ENCODE peak calls at places on chromosomes 6 and 20, in five cellular contexts. Y is tibial nerve, Q is fibroblast of lung, H is right lobe of liver, L is OCI-LY7. I is an unnamed sample.

GRCh38 chr6:80638222-80639055 is 532.0 kb downstream of the BCKDHB start:
- DNase-seq in Y (peak; percentile 26), Q (peak; percentile 97), H (peak; percentile 29), L (no peak), I (peak; percentile 23)

GRCh38 chr6:75077694-75078093 is 128.2 kb downstream of the COL12A1 start:
- DNase-seq in Y (no peak), Q (no peak), H (no peak), L (no peak), I (no peak)

GRCh38 chr20:44231193-44231592 is 15.9 kb upstream of the GDAP1L1 start:
- DNase-seq in Y (no peak), Q (no peak), H (no peak), L (no peak), I (peak; percentile 34)

GRCh38 chr6:111482236-111482958 is 621 bp downstream of the REV3L start:
- DNase-seq in Y (peak; percentile 45), Q (no peak), H (peak; percentile 56), L (peak; percentile 70), I (peak; percentile 44)

GRCh38 chr20:34216382-34216742 is 24.9 kb upstream of the ASIP start:
- DNase-seq in Y (no peak), Q (no peak), H (no peak), L (no peak), I (no peak)

GRCh38 chr20:48845000-48845399 is 17.2 kb upstream of the PREX1 start:
- DNase-seq in Y (no peak), Q (peak; percentile 15), H (no peak), L (no peak), I (no peak)

GRCh38 chr6:34525431-34526175 is 30.5 kb downstream of the SPDEF start:
- DNase-seq in Y (no peak), Q (no peak), H (no peak), L (no peak), I (no peak)

GRCh38 chr6:128403618-128404444 is 116.6 kb downstream of the PTPRK start:
- DNase-seq in Y (no peak), Q (no peak), H (no peak), L (no peak), I (peak; percentile 26)

GRCh38 chr6:170289971-170290305 is 940 bp downstream of the DLL1 start:
- DNase-seq in Y (no peak), Q (no peak), H (no peak), L (no peak), I (no peak)

GRCh38 chr6:160668589-160668988 is 4.5 kb upstream of the LPA start:
- DNase-seq in Y (no peak), Q (no peak), H (no peak), L (no peak), I (no peak)

GRCh38 chr20:35237486-35237885 is 11.0 kb downstream of the MMP24 start:
- DNase-seq in Y (no peak), Q (no peak), H (no peak), L (no peak), I (no peak)

GRCh38 chr6:118305081-118305480 is 243.0 kb upstream of the PLN start:
- DNase-seq in Y (no peak), Q (no peak), H (no peak), L (no peak), I (no peak)

GRCh38 chr6:16562498-16562897 is 198.8 kb downstream of the ATXN1 start:
- DNase-seq in Y (no peak), Q (no peak), H (no peak), L (no peak), I (no peak)

GRCh38 chr6:95280690-95281273 is 296.6 kb upstream of the MANEA start:
- DNase-seq in Y (peak; percentile 8), Q (peak; percentile 47), H (no peak), L (peak; percentile 10), I (no peak)

GRCh38 chr6:29553268-29554057 is 6.1 kb downstream of the UBD start:
- DNase-seq in Y (peak; percentile 17), Q (peak; percentile 57), H (peak; percentile 54), L (no peak), I (peak; percentile 43)

GRCh38 chr6:24864345-24864744 is 65.6 kb upstream of the ARMH2 start:
- DNase-seq in Y (no peak), Q (peak; percentile 56), H (no peak), L (no peak), I (no peak)

GRCh38 chr6:113495521-113495920 is 361.6 kb upstream of the MARCKS start:
- DNase-seq in Y (no peak), Q (peak; percentile 20), H (no peak), L (no peak), I (no peak)

GRCh38 chr6:153511896-153512496 is 380.9 kb upstream of the RGS17 start:
- DNase-seq in Y (peak; percentile 27), Q (peak; percentile 40), H (no peak), L (peak; percentile 45), I (no peak)

GRCh38 chr6:11323666-11324452 is 91.4 kb upstream of the NEDD9 start:
- DNase-seq in Y (peak; percentile 38), Q (no peak), H (peak; percentile 49), L (no peak), I (no peak)

GRCh38 chr20:48999890-49000870 is 45.9 kb upstream of the CSE1L start:
- DNase-seq in Y (no peak), Q (no peak), H (no peak), L (no peak), I (no peak)

GRCh38 chr6:6758915-6759654 is 170.6 kb downstream of the LY86 start:
- DNase-seq in Y (peak; percentile 83), Q (peak; percentile 83), H (peak; percentile 51), L (peak; percentile 50), I (peak; percentile 43)

GRCh38 chr6:104629826-104630225 is 229.9 kb downstream of the HACE1 start:
- DNase-seq in Y (no peak), Q (no peak), H (no peak), L (no peak), I (no peak)

GRCh38 chr20:23753589-23753988 is 2.9 kb upstream of the CST1 start:
- DNase-seq in Y (no peak), Q (no peak), H (no peak), L (no peak), I (no peak)

GRCh38 chr6:138609801-138610430 is 110.6 kb upstream of the NHSL1 start:
- DNase-seq in Y (no peak), Q (no peak), H (no peak), L (no peak), I (no peak)

GRCh38 chr6:138608896-138609295 is 109.6 kb upstream of the NHSL1 start:
- DNase-seq in Y (no peak), Q (no peak), H (no peak), L (no peak), I (no peak)

GRCh38 chr6:138605958-138606357 is 106.7 kb upstream of the NHSL1 start:
- DNase-seq in Y (no peak), Q (no peak), H (no peak), L (no peak), I (no peak)

GRCh38 chr6:138610816-138611215 is 111.5 kb upstream of the NHSL1 start:
- DNase-seq in Y (no peak), Q (no peak), H (no peak), L (no peak), I (no peak)

GRCh38 chr6:138607478-138608433 is 108.5 kb upstream of the NHSL1 start:
- DNase-seq in Y (no peak), Q (no peak), H (no peak), L (no peak), I (no peak)
- TF ChIP-seq CTCF in Y (no peak), Q (no peak), H (no peak), L (no peak), I (no peak)

GRCh38 chr20:7993238-7993637 is 26.3 kb downstream of the TMX4 start:
- DNase-seq in Y (no peak), Q (no peak), H (no peak), L (no peak), I (no peak)

GRCh38 chr20:7984192-7984591 is 35.4 kb downstream of the TMX4 start:
- DNase-seq in Y (no peak), Q (no peak), H (no peak), L (no peak), I (no peak)

GRCh38 chr20:7993703-7994102 is 25.9 kb downstream of the TMX4 start:
- DNase-seq in Y (no peak), Q (no peak), H (no peak), L (no peak), I (no peak)

GRCh38 chr20:7985916-7986315 is 33.6 kb downstream of the TMX4 start:
- DNase-seq in Y (no peak), Q (no peak), H (no peak), L (no peak), I (no peak)

DNA sequence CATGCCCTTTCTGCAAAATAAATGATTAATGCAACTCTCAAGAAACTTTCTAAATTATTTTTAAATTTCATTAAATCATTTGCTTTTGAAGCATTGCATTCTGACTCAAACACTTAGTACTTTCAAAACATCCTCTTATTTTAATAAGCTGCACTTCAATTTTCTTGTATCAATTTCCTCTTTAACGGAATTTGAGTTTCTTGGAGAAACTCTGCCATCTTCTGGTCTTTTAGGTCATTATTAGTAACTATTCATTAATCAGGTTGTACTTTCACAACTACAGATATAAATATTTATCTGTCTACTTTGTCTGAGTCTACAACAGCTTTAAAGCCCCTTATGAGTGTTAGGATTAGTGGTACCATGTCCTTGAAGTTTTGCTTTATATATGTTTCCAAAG is 30.2 kb downstream of the TMX4 start:
- DNase-seq in Y (no peak), Q (peak; percentile 10), H (no peak), L (no peak), I (no peak)
- TF ChIP-seq CTCF in Y (no peak), Q (no peak), H (peak; percentile 49), L (peak; percentile 56), I (no peak)

DNA sequence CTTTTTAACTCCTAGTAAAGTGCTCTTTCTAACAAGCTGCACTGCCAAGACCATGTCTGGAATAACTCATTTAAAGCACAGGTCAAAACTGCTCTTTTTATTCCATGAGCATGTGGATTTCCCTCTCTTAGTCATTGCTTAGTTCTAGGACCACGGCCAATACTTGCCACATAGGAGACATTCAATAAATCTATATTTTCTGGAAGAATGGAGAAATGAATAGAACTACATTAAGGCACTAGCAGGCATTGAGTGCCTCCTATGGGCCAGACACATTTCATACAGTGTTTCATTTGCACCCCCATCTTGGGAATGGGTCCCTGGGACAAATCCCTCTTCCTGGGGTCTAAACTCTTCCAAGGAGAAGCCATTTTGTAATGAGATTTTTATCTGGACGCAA is 552.8 kb upstream of the CITED2 start:
- DNase-seq in Y (no peak), Q (peak; percentile 96), H (no peak), L (no peak), I (no peak)
- TF ChIP-seq CTCF in Y (no peak), Q (peak; percentile 69), H (peak; percentile 40), L (peak; percentile 27), I (no peak)

DNA sequence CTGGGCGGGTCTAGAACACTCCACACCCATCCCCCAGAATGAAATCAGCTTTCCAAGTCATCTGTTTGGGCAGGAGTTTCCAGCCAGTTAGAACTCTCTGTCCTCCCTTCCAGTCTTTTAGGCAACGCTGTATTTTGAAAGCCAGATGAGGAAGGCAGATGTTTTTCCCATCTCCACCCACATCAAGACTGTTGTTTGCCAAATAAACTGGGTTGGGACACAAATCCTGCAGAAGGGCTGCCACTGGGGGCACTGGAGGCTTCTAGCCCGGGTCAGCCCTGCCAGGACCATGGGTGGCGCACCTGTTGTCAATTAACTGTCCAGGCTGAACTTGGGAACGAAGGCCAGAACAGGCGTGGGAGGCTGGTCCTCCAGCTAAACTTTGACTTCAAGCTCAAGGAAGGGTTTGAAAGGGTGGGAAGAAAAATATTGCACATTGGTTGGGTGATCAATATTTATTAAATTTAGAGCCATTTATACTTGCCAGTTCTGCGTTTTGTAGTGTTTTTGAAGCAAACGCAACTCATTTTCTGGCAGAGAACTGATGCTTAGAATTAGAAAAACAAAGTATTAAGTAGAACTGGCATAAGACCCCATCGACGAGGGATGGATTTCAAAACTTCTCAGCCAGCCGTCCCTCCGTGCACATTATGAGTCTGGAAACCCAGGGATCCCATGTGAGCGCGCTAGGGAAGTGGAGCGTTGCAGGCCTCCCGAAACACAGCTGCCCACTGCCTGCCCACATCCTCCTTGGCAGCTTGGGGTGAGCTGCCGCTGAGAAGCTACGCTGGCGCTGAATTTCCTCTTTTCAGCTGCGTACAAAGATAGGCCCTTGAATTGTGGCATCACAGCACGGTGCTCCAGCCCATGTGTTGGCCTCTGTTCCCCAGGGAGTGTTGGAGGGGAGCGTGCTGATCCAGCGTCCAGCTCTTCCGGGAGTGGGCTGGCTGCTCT is 297.4 kb downstream of the QKI start:
- DNase-seq in Y (peak; percentile 90), Q (peak; percentile 41), H (peak; percentile 41), L (peak; percentile 84), I (peak; percentile 4)
- TF ChIP-seq CTCF in Y (peak; percentile 60), Q (no peak), H (no peak), L (peak; percentile 77), I (no peak)